ENCODE peak calls at places on chromosomes 11 and 22, in nine cellular contexts. T is globus pallidus; L is activated naive CD8-positive, alpha-beta T cell treated with anti-CD3 and anti-CD28 coated beads, Interleukin-2, amount 50 U/mL, for 24 hours; X is fibroblast of pulmonary artery; U is nucleus accumbens; V is activated CD8-positive, alpha-beta memory T cell treated with anti-CD3 and anti-CD28 coated beads, Interleukin-2, amount 10 ng/mL, durations not matched to agents 7 days and 5 days; P is dermis microvascular lymphatic vessel endothelial cell; Y is NCI-H187 treated with DMSO at 0.1 percent for 48 hours; Z is activated T-cell treated with anti-CD3 and anti-CD28 coated beads for 24 hours. H is an unnamed sample.

GRCh38 chr11:1493650-1494244 is 7.2 kb upstream of the MOB2 start:
- DNase-seq in T (no peak), L (no peak), X (no peak), U (no peak), V (no peak), P (no peak), Y (no peak), Z (no peak), H (no peak)

GRCh38 chr22:17695986-17696385 is 57.4 kb downstream of the BCL2L13 start:
- DNase-seq in T (no peak), L (no peak), X (no peak), U (no peak), V (no peak), P (no peak), Y (no peak), Z (no peak), H (no peak)

GRCh38 chr11:97742717-97743116 is 1278.0 kb upstream of the CNTN5 start:
- DNase-seq in T (no peak), L (no peak), X (peak; percentile 41), U (no peak), V (no peak), P (no peak), Y (no peak), Z (no peak), H (no peak)

GRCh38 chr11:63769719-63770443 is 1.3 kb upstream of the ZFTA start:
- DNase-seq in T (no peak), L (peak; percentile 6), X (no peak), U (no peak), V (no peak), P (no peak), Y (no peak), Z (no peak), H (peak; percentile 82)

GRCh38 chr22:24244144-24244787 is 616 bp downstream of the GGT5 start:
- DNase-seq in T (no peak), L (no peak), X (peak; percentile 88), U (no peak), V (no peak), P (no peak), Y (no peak), Z (no peak), H (no peak)

GRCh38 chr11:119101759-119102423 is at the start of gene DPAGT1:
- DNase-seq in T (peak; percentile 95), L (peak; percentile 85), X (peak; percentile 98), U (peak; percentile 95), V (peak; percentile 92), P (peak; percentile 90), Y (peak; percentile 86), Z (peak; percentile 81), H (peak; percentile 97)

GRCh38 chr11:94201004-94201465 is 72.4 kb downstream of the PANX1 start:
- DNase-seq in T (no peak), L (no peak), X (no peak), U (no peak), V (no peak), P (no peak), Y (no peak), Z (no peak), H (peak; percentile 84)

GRCh38 chr22:23532756-23533155 is 47.3 kb downstream of the IGLL1 start:
- DNase-seq in T (no peak), L (no peak), X (no peak), U (no peak), V (no peak), P (no peak), Y (no peak), Z (no peak), H (no peak)

GRCh38 chr22:40006641-40007040 is 11.9 kb downstream of the FAM83F start:
- DNase-seq in T (no peak), L (no peak), X (no peak), U (no peak), V (no peak), P (no peak), Y (no peak), Z (no peak), H (no peak)

GRCh38 chr11:112949781-112950575 is 11.2 kb upstream of the NCAM1 start:
- DNase-seq in T (no peak), L (no peak), X (no peak), U (no peak), V (no peak), P (no peak), Y (no peak), Z (no peak), H (no peak)

GRCh38 chr11:125036933-125037332 is 26.2 kb upstream of the SLC37A2 start:
- DNase-seq in T (no peak), L (no peak), X (peak; percentile 79), U (no peak), V (no peak), P (no peak), Y (no peak), Z (no peak), H (no peak)

GRCh38 chr11:120025606-120026335 is 112.1 kb downstream of the TRIM29 start:
- DNase-seq in T (no peak), L (no peak), X (no peak), U (no peak), V (peak; percentile 23), P (no peak), Y (no peak), Z (no peak), H (no peak)

GRCh38 chr11:86204356-86204755 is 40.2 kb upstream of the EED start:
- DNase-seq in T (no peak), L (no peak), X (no peak), U (no peak), V (no peak), P (no peak), Y (no peak), Z (no peak), H (no peak)

GRCh38 chr11:106281455-106282173 is 204.2 kb downstream of the AASDHPPT start:
- DNase-seq in T (no peak), L (no peak), X (peak; percentile 92), U (no peak), V (no peak), P (no peak), Y (no peak), Z (no peak), H (no peak)

GRCh38 chr11:103798029-103798428 is 238.4 kb upstream of the DDI1 start:
- DNase-seq in T (no peak), L (no peak), X (peak; percentile 93), U (no peak), V (no peak), P (no peak), Y (no peak), Z (no peak), H (no peak)

GRCh38 chr11:1487851-1488574 is 1.4 kb upstream of the MOB2 start:
- DNase-seq in T (no peak), L (no peak), X (no peak), U (no peak), V (no peak), P (no peak), Y (no peak), Z (no peak), H (no peak)

GRCh38 chr11:19092342-19092741 is 24.6 kb upstream of the ZDHHC13 start:
- DNase-seq in T (no peak), L (no peak), X (no peak), U (no peak), V (no peak), P (no peak), Y (no peak), Z (no peak), H (no peak)

GRCh38 chr11:109241988-109242387 is 180.0 kb upstream of the C11orf87 start:
- DNase-seq in T (no peak), L (no peak), X (no peak), U (no peak), V (no peak), P (no peak), Y (no peak), Z (no peak), H (no peak)

GRCh38 chr11:33564856-33565453 is 135.7 kb downstream of the C11orf91 start:
- DNase-seq in T (peak; percentile 84), L (no peak), X (no peak), U (peak; percentile 61), V (no peak), P (no peak), Y (no peak), Z (no peak), H (no peak)

GRCh38 chr11:66157182-66157864 is 87.3 kb downstream of the PACS1 start:
- DNase-seq in T (no peak), L (no peak), X (peak; percentile 33), U (no peak), V (no peak), P (no peak), Y (no peak), Z (no peak), H (no peak)

GRCh38 chr11:82858556-82859091 is 41.6 kb downstream of the PRCP start:
- DNase-seq in T (no peak), L (no peak), X (peak; percentile 71), U (no peak), V (no peak), P (no peak), Y (no peak), Z (no peak), H (no peak)